ENCODE peak calls at places on chromosome 15, in nine cellular contexts. B is GM23248, C is PC-3, R is MM.1S, H is hepatocyte, J is GM23338, D is SK-N-SH, W is OCI-LY7, X is HCT116. Y is an unnamed sample.
A peak's percentile ranks its signal among the peaks of the same experiment; 100 is the strongest.

GRCh38 chr15:91348812-91349500 is 248.9 kb downstream of the SV2B start:
- DNase-seq in B (peak; percentile 48), C (no peak), R (no peak), H (no peak), J (no peak), D (no peak), W (no peak), X (no peak), Y (no peak)

GRCh38 chr15:85690546-85691226 is 104.0 kb downstream of the KLHL25 start:
- DNase-seq in B (peak; percentile 27), C (no peak), R (peak; percentile 53), H (no peak), J (no peak), D (no peak), W (peak; percentile 55), X (no peak), Y (no peak)

GRCh38 chr15:96343529-96344072 is 13.1 kb downstream of the NR2F2 start:
- DNase-seq in B (no peak), C (no peak), R (no peak), H (no peak), J (peak; percentile 51), D (no peak), W (no peak), X (no peak), Y (peak; percentile 62)

GRCh38 chr15:47812436-47813109 is 95.3 kb downstream of the SEMA6D start:
- DNase-seq in B (peak; percentile 6), C (peak; percentile 92), R (peak; percentile 73), H (peak; percentile 32), J (no peak), D (no peak), W (no peak), X (no peak), Y (no peak)

GRCh38 chr15:34336947-34337556 is 529 bp downstream of the SLC12A6 start:
- DNase-seq in B (peak; percentile 33), C (no peak), R (peak; percentile 36), H (no peak), J (peak; percentile 43), D (no peak), W (peak; percentile 41), X (no peak), Y (peak; percentile 16)

GRCh38 chr15:29126821-29127461 is 142.7 kb downstream of the NSMCE3 start:
- DNase-seq in B (no peak), C (no peak), R (no peak), H (no peak), J (peak; percentile 60), D (peak; percentile 80), W (no peak), X (no peak), Y (peak; percentile 54)

GRCh38 chr15:38041576-38041975 is 107.1 kb downstream of the TMCO5A start:
- DNase-seq in B (peak; percentile 73), C (peak; percentile 78), R (no peak), H (peak; percentile 46), J (no peak), D (no peak), W (no peak), X (no peak), Y (no peak)

GRCh38 chr15:32152574-32152973 is 122.3 kb downstream of the CHRNA7 start:
- DNase-seq in B (no peak), C (no peak), R (no peak), H (no peak), J (peak; percentile 29), D (no peak), W (no peak), X (no peak), Y (no peak)

GRCh38 chr15:68829068-68829467 is 8.4 kb upstream of the ANP32A start:
- DNase-seq in B (peak; percentile 19), C (peak; percentile 25), R (peak; percentile 47), H (no peak), J (peak; percentile 58), D (no peak), W (peak; percentile 79), X (no peak), Y (peak; percentile 33)

GRCh38 chr15:68655686-68656437 is 77.1 kb downstream of the CORO2B start:
- DNase-seq in B (no peak), C (no peak), R (no peak), H (no peak), J (no peak), D (peak; percentile 44), W (no peak), X (no peak), Y (no peak)

GRCh38 chr15:67940324-67940719 is 100.5 kb upstream of the RNU6-1 start:
- DNase-seq in B (no peak), C (no peak), R (no peak), H (no peak), J (no peak), D (no peak), W (no peak), X (no peak), Y (no peak)

GRCh38 chr15:66744610-66745279 is 42.7 kb downstream of the SMAD6 start:
- DNase-seq in B (no peak), C (no peak), R (no peak), H (no peak), J (peak; percentile 26), D (no peak), W (no peak), X (no peak), Y (no peak)

GRCh38 chr15:66747223-66747622 is 45.2 kb downstream of the SMAD6 start:
- DNase-seq in B (no peak), C (no peak), R (no peak), H (no peak), J (no peak), D (no peak), W (no peak), X (no peak), Y (no peak)

GRCh38 chr15:66747866-66748265 is 45.8 kb downstream of the SMAD6 start:
- DNase-seq in B (no peak), C (no peak), R (no peak), H (no peak), J (no peak), D (no peak), W (no peak), X (no peak), Y (no peak)

GRCh38 chr15:66745530-66746230 is 43.6 kb downstream of the SMAD6 start:
- DNase-seq in B (no peak), C (no peak), R (no peak), H (no peak), J (no peak), D (no peak), W (no peak), X (no peak), Y (no peak)

DNA sequence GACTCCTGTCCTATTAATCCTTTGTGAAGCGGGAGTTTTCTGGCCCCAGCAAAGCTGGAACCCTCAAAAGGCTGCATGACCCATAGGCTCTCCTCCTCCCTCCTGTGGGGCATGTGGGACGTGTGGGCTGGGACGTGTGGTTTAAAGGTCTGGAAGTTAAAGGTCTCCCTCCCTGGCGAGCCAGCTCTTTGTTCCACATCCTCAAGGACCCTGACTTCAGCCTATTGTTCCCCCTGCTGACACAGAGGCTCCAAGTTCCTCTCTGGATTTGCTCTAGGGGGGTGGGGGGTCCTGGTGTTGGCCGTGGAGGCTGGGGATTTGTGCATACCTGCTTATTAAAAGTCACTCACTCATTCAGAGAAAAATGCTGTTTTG is 44.2 kb downstream of the SMAD6 start:
- DNase-seq in B (no peak), C (no peak), R (no peak), H (no peak), J (no peak), D (no peak), W (no peak), X (no peak), Y (no peak)
- H2AFZ ChIP-seq in B (no peak overlapping the region), C (no peak overlapping the region), R (no peak overlapping the region), H (no peak overlapping the region), J (no peak overlapping the region), D (no peak overlapping the region), W (no peak overlapping the region), X (no peak overlapping the region), Y (no peak overlapping the region)

GRCh38 chr15:75362642-75363249 is 5.7 kb downstream of the MAN2C1 start:
- DNase-seq in B (no peak), C (no peak), R (no peak), H (no peak), J (peak; percentile 55), D (no peak), W (no peak), X (no peak), Y (no peak)
- TF ChIP-seq EZH2phosphoT487 in B (no peak), C (no peak), R (no peak), H (no peak), J (no peak), D (no peak), W (no peak), X (no peak), Y (no peak)

GRCh38 chr15:44033894-44034293 is 161.2 kb downstream of the FRMD5 start:
- DNase-seq in B (peak; percentile 78), C (peak; percentile 48), R (no peak), H (no peak), J (no peak), D (peak; percentile 21), W (no peak), X (peak; percentile 16), Y (no peak)

GRCh38 chr15:44034933-44035624 is 160.0 kb downstream of the FRMD5 start:
- DNase-seq in B (peak; percentile 92), C (peak; percentile 77), R (peak; percentile 59), H (no peak), J (no peak), D (no peak), W (no peak), X (no peak), Y (no peak)

GRCh38 chr15:44034334-44034733 is 160.7 kb downstream of the FRMD5 start:
- DNase-seq in B (peak; percentile 22), C (no peak), R (no peak), H (no peak), J (no peak), D (no peak), W (no peak), X (no peak), Y (no peak)

GRCh38 chr15:44035781-44036699 is 159.0 kb downstream of the FRMD5 start:
- DNase-seq in B (peak; percentile 42), C (no peak), R (no peak), H (no peak), J (no peak), D (no peak), W (no peak), X (no peak), Y (no peak)

DNA sequence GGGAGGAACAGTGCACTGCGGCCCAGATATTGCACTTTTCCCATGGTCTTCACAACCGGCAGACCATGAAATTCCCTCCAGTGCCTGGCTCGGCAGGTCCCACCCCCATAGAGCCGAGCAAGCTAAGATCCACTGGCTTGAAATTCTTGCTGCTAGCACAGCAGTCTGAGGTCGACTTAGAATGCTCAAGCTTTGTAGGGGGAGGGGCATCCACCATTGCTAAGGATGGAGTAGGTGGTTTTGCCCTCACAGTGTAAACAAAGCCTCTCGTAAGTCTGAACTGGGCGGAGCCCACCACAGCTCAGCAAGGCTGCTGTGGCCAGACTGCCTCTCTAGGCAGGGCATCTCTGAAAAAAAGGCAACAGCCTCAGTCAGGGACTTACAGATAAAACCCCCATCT is 156.3 kb downstream of the FRMD5 start:
- DNase-seq in B (no peak), C (no peak), R (peak; percentile 41), H (peak; percentile 58), J (peak; percentile 86), D (no peak), W (no peak), X (no peak), Y (peak; percentile 86)
- H3K4me3 ChIP-seq in B (no peak overlapping the region), C (no peak overlapping the region), R (no peak overlapping the region), H (no peak overlapping the region), J (peak overlapping the region; percentile 6), D (no peak overlapping the region), W (no peak overlapping the region), X (no peak overlapping the region), Y (peak overlapping the region; percentile 32)

DNA sequence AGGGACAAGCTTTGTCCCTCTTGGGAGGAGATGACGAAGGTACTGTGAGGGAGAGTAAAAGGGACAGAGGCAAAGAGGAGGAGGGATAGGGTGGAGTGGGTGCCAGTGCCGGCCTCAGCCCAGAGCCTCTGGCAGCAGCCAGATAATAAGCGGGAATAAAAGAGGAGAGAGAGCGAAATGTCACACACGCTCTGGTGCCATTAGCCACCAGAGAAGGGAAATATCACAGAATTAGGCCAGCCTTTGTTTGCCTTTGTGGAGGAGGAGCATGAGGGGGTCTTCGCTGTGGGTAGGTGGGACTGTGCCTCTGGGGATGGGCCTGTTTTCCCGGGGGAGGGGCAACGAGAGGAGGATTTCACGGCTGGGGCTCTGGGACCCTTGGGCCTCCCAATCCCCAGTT is 67.8 kb downstream of the LINGO1 start:
- DNase-seq in B (no peak), C (no peak), R (no peak), H (no peak), J (no peak), D (no peak), W (no peak), X (no peak), Y (no peak)
- H2AFZ ChIP-seq in B (no peak overlapping the region), C (no peak overlapping the region), R (no peak overlapping the region), H (no peak overlapping the region), J (peak overlapping the region; percentile 72), D (no peak overlapping the region), W (no peak overlapping the region), X (no peak overlapping the region), Y (peak overlapping the region; percentile 9)

Y was measured in neural progenitor cell.